ENCODE peak calls at places on chromosome 5, in five cellular contexts. One of them, this sample, is unnamed.

GRCh38 chr5:12182988-12183387 is 278.7 kb upstream of the CTNND2 start:
- DNase-seq in K562: no peak
- DNase-seq in SK-N-SH: no peak
- DNase-seq in H1: no peak
- DNase-seq in GM12878: no peak
- DNase-seq in this sample: no peak

GRCh38 chr5:33242264-33242663 is 198.5 kb upstream of the TARS1 start:
- DNase-seq in K562: no peak
- DNase-seq in SK-N-SH: no peak
- DNase-seq in H1: no peak
- DNase-seq in GM12878: no peak
- DNase-seq in this sample: no peak

GRCh38 chr5:57338068-57338848 is 144.4 kb downstream of the ACTBL2 start:
- DNase-seq in K562: peak; percentile 37
- DNase-seq in SK-N-SH: peak; percentile 33
- DNase-seq in H1: no peak
- DNase-seq in GM12878: no peak
- DNase-seq in this sample: peak; percentile 71

GRCh38 chr5:39517800-39518199 is 93.0 kb upstream of the DAB2 start:
- DNase-seq in K562: no peak
- DNase-seq in SK-N-SH: no peak
- DNase-seq in H1: no peak
- DNase-seq in GM12878: no peak
- DNase-seq in this sample: no peak

GRCh38 chr5:68962632-68963484 is 131.0 kb upstream of the SLC30A5 start:
- DNase-seq in K562: peak; percentile 44
- DNase-seq in SK-N-SH: peak; percentile 74
- DNase-seq in H1: peak; percentile 71
- DNase-seq in GM12878: no peak
- DNase-seq in this sample: peak; percentile 46

GRCh38 chr5:5316333-5316732 is 106.1 kb upstream of the ICE1 start:
- DNase-seq in K562: no peak
- DNase-seq in SK-N-SH: no peak
- DNase-seq in H1: no peak
- DNase-seq in GM12878: no peak
- DNase-seq in this sample: no peak

GRCh38 chr5:56100429-56101176 is 105.8 kb upstream of the IL6ST start:
- DNase-seq in K562: no peak
- DNase-seq in SK-N-SH: no peak
- DNase-seq in H1: no peak
- DNase-seq in GM12878: no peak
- DNase-seq in this sample: no peak

GRCh38 chr5:150000990-150001659 is 586 bp downstream of the HMGXB3 start:
- DNase-seq in K562: peak; percentile 67
- DNase-seq in SK-N-SH: peak; percentile 49
- DNase-seq in H1: no peak
- DNase-seq in GM12878: no peak
- DNase-seq in this sample: no peak

GRCh38 chr5:2710910-2711309 is 40.6 kb downstream of the IRX2 start:
- DNase-seq in K562: peak; percentile 47
- DNase-seq in SK-N-SH: no peak
- DNase-seq in H1: no peak
- DNase-seq in GM12878: no peak
- DNase-seq in this sample: no peak

GRCh38 chr5:145619806-145620205 is 215.3 kb downstream of the PRELID2 start:
- DNase-seq in K562: no peak
- DNase-seq in SK-N-SH: no peak
- DNase-seq in H1: no peak
- DNase-seq in GM12878: no peak
- DNase-seq in this sample: no peak

GRCh38 chr5:43074987-43075318 is 34.8 kb upstream of the ANXA2R start:
- DNase-seq in K562: no peak
- DNase-seq in SK-N-SH: no peak
- DNase-seq in H1: no peak
- DNase-seq in GM12878: no peak
- DNase-seq in this sample: no peak

GRCh38 chr5:135705230-135705631 is 126.4 kb upstream of the CXCL14 start:
- DNase-seq in K562: no peak
- DNase-seq in SK-N-SH: no peak
- DNase-seq in H1: no peak
- DNase-seq in GM12878: no peak
- DNase-seq in this sample: no peak

GRCh38 chr5:12920527-12920926 is 1016.3 kb upstream of the CTNND2 start:
- DNase-seq in K562: no peak
- DNase-seq in SK-N-SH: no peak
- DNase-seq in H1: no peak
- DNase-seq in GM12878: no peak
- DNase-seq in this sample: no peak

GRCh38 chr5:97002983-97003382 is 67.1 kb downstream of the LNPEP start:
- DNase-seq in K562: no peak
- DNase-seq in SK-N-SH: no peak
- DNase-seq in H1: no peak
- DNase-seq in GM12878: no peak
- DNase-seq in this sample: no peak

GRCh38 chr5:83368317-83368716 is 103.2 kb upstream of the VCAN start:
- DNase-seq in K562: no peak
- DNase-seq in SK-N-SH: no peak
- DNase-seq in H1: no peak
- DNase-seq in GM12878: no peak
- DNase-seq in this sample: no peak

GRCh38 chr5:103990064-103990463 is 427.5 kb upstream of the NUDT12 start:
- DNase-seq in K562: no peak
- DNase-seq in SK-N-SH: no peak
- DNase-seq in H1: no peak
- DNase-seq in GM12878: no peak
- DNase-seq in this sample: no peak

GRCh38 chr5:80860934-80861613 is 99.1 kb upstream of the RASGRF2 start:
- DNase-seq in K562: no peak
- DNase-seq in SK-N-SH: no peak
- DNase-seq in H1: no peak
- DNase-seq in GM12878: no peak
- DNase-seq in this sample: no peak

GRCh38 chr5:163436515-163436914 is 880 bp upstream of the CCNG1 start:
- DNase-seq in K562: no peak
- DNase-seq in SK-N-SH: no peak
- DNase-seq in H1: no peak
- DNase-seq in GM12878: no peak
- DNase-seq in this sample: no peak
- TF ChIP-seq GABPA in K562: no peak
- TF ChIP-seq GABPA in SK-N-SH: no peak
- TF ChIP-seq GABPA in H1: no peak
- TF ChIP-seq GABPA in GM12878: no peak
- TF ChIP-seq GABPA in this sample: no peak

DNA sequence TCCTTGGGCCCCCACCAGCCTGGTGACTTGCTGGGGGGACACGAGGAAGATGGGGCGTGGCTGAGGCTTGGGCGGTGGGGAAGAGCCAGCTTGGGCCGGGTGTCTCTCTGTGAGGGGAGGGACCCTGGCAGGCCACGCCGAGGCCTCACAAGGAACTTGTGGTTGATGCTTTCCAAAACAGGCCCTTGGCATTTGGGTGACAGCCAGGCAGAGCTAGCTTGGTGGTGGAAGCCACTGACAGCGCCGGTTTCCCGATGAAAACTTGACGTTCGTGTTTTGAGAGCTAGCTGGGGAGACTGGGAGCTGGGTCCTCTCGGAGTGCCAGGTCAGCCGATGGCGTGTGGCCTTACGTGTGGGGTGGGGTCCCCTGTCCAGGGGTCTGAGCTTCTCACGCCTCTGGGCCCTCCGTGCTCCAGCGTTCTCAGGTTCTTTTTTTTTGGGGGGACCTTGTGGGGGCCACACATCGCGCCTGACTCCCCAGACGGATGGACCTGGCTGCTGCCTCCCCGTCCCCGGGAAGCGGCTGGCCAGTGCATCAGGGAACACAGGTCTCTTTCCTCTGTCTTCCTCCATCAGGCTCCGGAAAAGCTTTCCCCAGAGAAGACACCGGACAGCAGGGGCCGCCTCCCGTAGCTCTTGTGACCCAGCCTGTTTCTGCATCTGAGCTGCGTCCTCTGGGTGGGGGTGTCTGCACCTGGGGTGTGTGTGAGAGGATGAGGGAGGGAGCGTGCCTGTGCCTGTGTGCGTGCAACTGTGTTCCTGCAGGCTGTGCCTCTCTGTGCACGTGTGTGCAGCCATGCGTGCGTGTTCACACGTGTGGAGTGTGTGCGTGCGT is 129.3 kb upstream of the LPCAT1 start:
- DNase-seq in K562: no peak
- DNase-seq in SK-N-SH: no peak
- DNase-seq in H1: peak; percentile 56
- DNase-seq in GM12878: no peak
- DNase-seq in this sample: no peak
- TF ChIP-seq TAF1 in K562: no peak
- TF ChIP-seq TAF1 in SK-N-SH: no peak
- TF ChIP-seq TAF1 in H1: no peak
- TF ChIP-seq TAF1 in GM12878: no peak
- TF ChIP-seq TAF1 in this sample: no peak

GRCh38 chr5:21711854-21712752 is 1141.0 kb downstream of the CDH12 start:
- DNase-seq in K562: no peak
- DNase-seq in SK-N-SH: no peak
- DNase-seq in H1: no peak
- DNase-seq in GM12878: no peak
- DNase-seq in this sample: no peak
- TF ChIP-seq GABPA in K562: no peak
- TF ChIP-seq GABPA in SK-N-SH: no peak
- TF ChIP-seq GABPA in H1: no peak
- TF ChIP-seq GABPA in GM12878: no peak
- TF ChIP-seq GABPA in this sample: no peak

DNA sequence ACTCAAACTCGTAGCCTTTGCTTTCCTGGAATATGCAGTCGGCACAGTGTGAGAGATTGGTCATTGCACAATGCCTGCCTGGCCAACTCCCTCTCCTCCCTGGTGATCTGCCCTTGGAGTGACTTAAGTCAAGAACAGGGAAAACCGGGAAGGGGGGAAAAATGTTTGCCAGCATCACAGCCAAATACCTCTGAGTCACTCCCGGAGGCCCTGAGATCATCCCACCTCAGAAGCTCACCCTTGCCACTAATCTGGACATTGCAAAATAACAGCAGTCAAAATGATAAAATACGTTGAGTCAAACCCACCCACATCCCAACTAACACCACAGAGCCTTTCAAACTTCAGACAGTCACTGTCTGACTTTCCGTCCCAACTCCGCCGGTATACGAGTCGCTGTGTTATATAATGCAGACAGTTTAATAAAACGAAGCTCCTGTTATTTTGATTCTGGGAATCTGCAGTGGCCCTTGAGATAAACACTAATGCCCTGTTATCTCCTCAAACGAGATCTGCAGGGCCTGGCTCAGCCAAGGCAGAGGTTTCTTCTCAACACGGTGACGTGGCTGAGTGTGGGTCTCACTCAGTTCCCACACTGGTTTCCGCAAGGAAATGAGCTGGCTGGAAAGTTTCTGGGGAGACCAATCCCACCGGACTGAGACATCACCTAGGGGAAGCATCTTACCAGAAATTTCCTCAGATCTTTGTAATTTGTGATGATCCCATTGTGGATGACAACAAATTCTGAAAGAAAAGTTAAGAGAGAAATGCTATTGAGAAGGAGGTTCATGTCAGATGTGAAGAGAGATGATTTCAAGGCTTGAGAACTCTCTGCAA is 22.1 kb downstream of the GFPT2 start:
- DNase-seq in K562: no peak
- DNase-seq in SK-N-SH: no peak
- DNase-seq in H1: no peak
- DNase-seq in GM12878: no peak
- DNase-seq in this sample: peak; percentile 21
- TF ChIP-seq TAF1 in K562: no peak
- TF ChIP-seq TAF1 in SK-N-SH: no peak
- TF ChIP-seq TAF1 in H1: no peak
- TF ChIP-seq TAF1 in GM12878: no peak
- TF ChIP-seq TAF1 in this sample: no peak

GRCh38 chr5:124580925-124581821 is 165.3 kb downstream of the ZNF608 start:
- DNase-seq in K562: no peak
- DNase-seq in SK-N-SH: peak; percentile 34
- DNase-seq in H1: peak; percentile 83
- DNase-seq in GM12878: no peak
- DNase-seq in this sample: peak; percentile 98
- TF ChIP-seq GABPA in K562: no peak
- TF ChIP-seq GABPA in SK-N-SH: no peak
- TF ChIP-seq GABPA in H1: no peak
- TF ChIP-seq GABPA in GM12878: no peak
- TF ChIP-seq GABPA in this sample: no peak

GRCh38 chr5:143554194-143554717 is 150.8 kb upstream of the NR3C1 start:
- DNase-seq in K562: no peak
- DNase-seq in SK-N-SH: no peak
- DNase-seq in H1: no peak
- DNase-seq in GM12878: no peak
- DNase-seq in this sample: no peak
- TF ChIP-seq TAF1 in K562: no peak
- TF ChIP-seq TAF1 in SK-N-SH: no peak
- TF ChIP-seq TAF1 in H1: no peak
- TF ChIP-seq TAF1 in GM12878: no peak
- TF ChIP-seq TAF1 in this sample: no peak

GRCh38 chr5:14100281-14100680 is 42.9 kb upstream of the TRIO start:
- DNase-seq in K562: no peak
- DNase-seq in SK-N-SH: no peak
- DNase-seq in H1: no peak
- DNase-seq in GM12878: no peak
- DNase-seq in this sample: no peak

GRCh38 chr5:14097998-14098471 is 45.1 kb upstream of the TRIO start:
- DNase-seq in K562: no peak
- DNase-seq in SK-N-SH: no peak
- DNase-seq in H1: no peak
- DNase-seq in GM12878: no peak
- DNase-seq in this sample: no peak

GRCh38 chr5:14102666-14103065 is 40.5 kb upstream of the TRIO start:
- DNase-seq in K562: no peak
- DNase-seq in SK-N-SH: no peak
- DNase-seq in H1: no peak
- DNase-seq in GM12878: no peak
- DNase-seq in this sample: no peak

GRCh38 chr5:14105717-14106435 is 37.3 kb upstream of the TRIO start:
- DNase-seq in K562: no peak
- DNase-seq in SK-N-SH: no peak
- DNase-seq in H1: no peak
- DNase-seq in GM12878: no peak
- DNase-seq in this sample: peak; percentile 22

DNA sequence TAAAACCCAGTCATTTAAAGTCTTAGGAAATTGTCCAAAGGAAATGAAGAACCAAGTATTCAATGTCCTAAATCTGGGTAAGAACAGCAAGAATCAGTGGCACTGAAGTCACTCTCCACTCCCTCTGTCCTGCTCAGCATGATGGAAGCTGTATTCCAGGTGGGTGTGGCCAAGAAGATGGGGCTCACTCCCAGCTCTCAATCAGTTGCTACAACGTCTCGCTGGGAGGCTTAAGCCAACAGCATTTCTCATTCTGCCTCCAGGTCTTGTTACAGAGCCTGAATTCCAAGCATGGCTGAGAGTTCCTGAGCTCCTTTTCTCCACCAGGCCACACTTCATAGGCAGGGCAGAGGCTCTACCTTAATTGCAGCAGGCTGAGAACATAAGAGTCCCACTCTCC is 41.2 kb upstream of the TRIO start:
- DNase-seq in K562: no peak
- DNase-seq in SK-N-SH: no peak
- DNase-seq in H1: no peak
- DNase-seq in GM12878: no peak
- DNase-seq in this sample: no peak
- TF ChIP-seq GABPA in K562: no peak
- TF ChIP-seq GABPA in SK-N-SH: no peak
- TF ChIP-seq GABPA in H1: no peak
- TF ChIP-seq GABPA in GM12878: no peak
- TF ChIP-seq GABPA in this sample: no peak